ENCODE peak calls at places on chromosomes 2 and 18, in five cellular contexts. One of them, this sample, is unnamed.

GRCh38 chr18:58998421-58999203 is 133.9 kb downstream of the ZNF532 start:
- DNase-seq in Panc1: no peak
- DNase-seq in stomach: no peak
- DNase-seq in suprapubic skin: no peak
- DNase-seq in lung: peak
- DNase-seq in this sample: no peak

GRCh38 chr2:133497261-133497893 is 70.9 kb downstream of the NCKAP5 start:
- DNase-seq in Panc1: no peak
- DNase-seq in lung: no peak
- DNase-seq in stomach: no peak
- DNase-seq in suprapubic skin: no peak
- DNase-seq in this sample: no peak

GRCh38 chr2:220001693-220002260 is 374.3 kb downstream of the SLC4A3 start:
- DNase-seq in lung: no peak
- DNase-seq in suprapubic skin: no peak
- DNase-seq in Panc1: no peak
- DNase-seq in stomach: no peak
- DNase-seq in this sample: no peak

GRCh38 chr18:2716394-2717326 is 61.1 kb downstream of the SMCHD1 start:
- DNase-seq in lung: no peak
- DNase-seq in suprapubic skin: no peak
- DNase-seq in stomach: no peak
- DNase-seq in Panc1: no peak
- DNase-seq in this sample: no peak

GRCh38 chr2:170817999-170818293 is 1.3 kb downstream of the GAD1 start:
- DNase-seq in Panc1: no peak
- DNase-seq in lung: no peak
- DNase-seq in suprapubic skin: no peak
- DNase-seq in stomach: no peak
- DNase-seq in this sample: no peak

GRCh38 chr2:236036045-236036444 is 132.1 kb downstream of the GBX2 start:
- DNase-seq in suprapubic skin: no peak
- DNase-seq in stomach: no peak
- DNase-seq in Panc1: no peak
- DNase-seq in lung: no peak
- DNase-seq in this sample: no peak

GRCh38 chr18:59022167-59022945 is 117.3 kb upstream of the SEC11C start:
- DNase-seq in lung: no peak
- DNase-seq in Panc1: no peak
- DNase-seq in stomach: no peak
- DNase-seq in suprapubic skin: no peak
- DNase-seq in this sample: no peak

GRCh38 chr2:71223767-71224333 is 3.1 kb downstream of the PAIP2B start:
- DNase-seq in stomach: peak
- DNase-seq in lung: no peak
- DNase-seq in suprapubic skin: no peak
- DNase-seq in Panc1: peak
- DNase-seq in this sample: no peak

GRCh38 chr2:73718851-73719621 is 18.1 kb downstream of the TPRKB start:
- DNase-seq in suprapubic skin: no peak
- DNase-seq in Panc1: no peak
- DNase-seq in lung: no peak
- DNase-seq in stomach: no peak
- DNase-seq in this sample: no peak

GRCh38 chr2:69345434-69345833 is 41.6 kb downstream of the GFPT1 start:
- DNase-seq in stomach: no peak
- DNase-seq in Panc1: no peak
- DNase-seq in lung: no peak
- DNase-seq in suprapubic skin: no peak
- DNase-seq in this sample: no peak

GRCh38 chr18:77058186-77058847 is 74.3 kb downstream of the MBP start:
- DNase-seq in Panc1: no peak
- DNase-seq in lung: no peak
- DNase-seq in suprapubic skin: no peak
- DNase-seq in stomach: no peak
- DNase-seq in this sample: no peak

GRCh38 chr2:48601349-48601748 is 16.3 kb upstream of the GTF2A1L start:
- DNase-seq in suprapubic skin: no peak
- DNase-seq in Panc1: no peak
- DNase-seq in stomach: no peak
- DNase-seq in lung: no peak
- DNase-seq in this sample: no peak

GRCh38 chr18:58527116-58528010 is 101.5 kb downstream of the ALPK2 start:
- DNase-seq in lung: no peak
- DNase-seq in suprapubic skin: no peak
- DNase-seq in stomach: no peak
- DNase-seq in Panc1: no peak
- DNase-seq in this sample: no peak

GRCh38 chr2:158753561-158754302 is 41.4 kb upstream of the DAPL1 start:
- DNase-seq in stomach: peak
- DNase-seq in suprapubic skin: no peak
- DNase-seq in Panc1: peak
- DNase-seq in lung: peak
- DNase-seq in this sample: no peak

GRCh38 chr2:205563646-205564045 is 118.7 kb upstream of the NRP2 start:
- DNase-seq in suprapubic skin: no peak
- DNase-seq in Panc1: no peak
- DNase-seq in stomach: no peak
- DNase-seq in lung: no peak
- DNase-seq in this sample: no peak

GRCh38 chr2:71897145-71897495 is 250.5 kb downstream of the CYP26B1 start:
- DNase-seq in suprapubic skin: no peak
- DNase-seq in lung: peak
- DNase-seq in stomach: no peak
- DNase-seq in Panc1: no peak
- DNase-seq in this sample: peak

GRCh38 chr2:146697307-146697706 is 1147.5 kb upstream of the ACVR2A start:
- DNase-seq in lung: no peak
- DNase-seq in Panc1: no peak
- DNase-seq in suprapubic skin: no peak
- DNase-seq in stomach: no peak
- DNase-seq in this sample: no peak

GRCh38 chr18:21306368-21306767 is 64.3 kb downstream of the GREB1L start:
- DNase-seq in lung: no peak
- DNase-seq in stomach: no peak
- DNase-seq in suprapubic skin: no peak
- DNase-seq in Panc1: no peak
- DNase-seq in this sample: no peak

GRCh38 chr18:13608791-13609552 is 117.4 kb downstream of the FAM210A start:
- DNase-seq in lung: no peak
- DNase-seq in Panc1: no peak
- DNase-seq in suprapubic skin: no peak
- DNase-seq in stomach: no peak
- DNase-seq in this sample: no peak

GRCh38 chr2:148006249-148007007 is 14.1 kb downstream of the ORC4 start:
- DNase-seq in Panc1: no peak
- DNase-seq in lung: no peak
- DNase-seq in stomach: no peak
- DNase-seq in suprapubic skin: no peak
- DNase-seq in this sample: no peak

GRCh38 chr2:164560181-164560792 is 61.0 kb downstream of the GRB14 start:
- DNase-seq in suprapubic skin: no peak
- DNase-seq in Panc1: peak
- DNase-seq in lung: no peak
- DNase-seq in stomach: no peak
- DNase-seq in this sample: no peak

GRCh38 chr2:118716102-118716501 is 131.3 kb downstream of the EN1 start:
- DNase-seq in Panc1: no peak
- DNase-seq in lung: no peak
- DNase-seq in suprapubic skin: no peak
- DNase-seq in stomach: no peak
- DNase-seq in this sample: no peak

GRCh38 chr2:242060212-242060835 is 190.8 kb downstream of the RTP5 start:
- DNase-seq in Panc1: no peak
- DNase-seq in lung: no peak
- DNase-seq in stomach: no peak
- DNase-seq in suprapubic skin: no peak
- DNase-seq in this sample: no peak

GRCh38 chr2:182924311-182924710 is 57.9 kb upstream of the FRZB start:
- DNase-seq in Panc1: no peak
- DNase-seq in suprapubic skin: no peak
- DNase-seq in stomach: no peak
- DNase-seq in lung: no peak
- DNase-seq in this sample: no peak

GRCh38 chr18:13464432-13465125 is 246.0 kb downstream of the LDLRAD4 start:
- DNase-seq in lung: peak
- DNase-seq in stomach: peak
- DNase-seq in Panc1: no peak
- DNase-seq in suprapubic skin: peak
- DNase-seq in this sample: no peak

GRCh38 chr2:45892236-45892701 is 240.8 kb downstream of the PRKCE start:
- DNase-seq in suprapubic skin: no peak
- DNase-seq in stomach: no peak
- DNase-seq in lung: peak
- DNase-seq in Panc1: no peak
- DNase-seq in this sample: no peak

GRCh38 chr2:44748-45341 is 1.5 kb downstream of the FAM110C start:
- DNase-seq in stomach: peak
- DNase-seq in lung: no peak
- DNase-seq in suprapubic skin: no peak
- DNase-seq in Panc1: no peak
- DNase-seq in this sample: no peak

GRCh38 chr2:43115884-43116283 is 110.5 kb downstream of the ZFP36L2 start:
- DNase-seq in Panc1: no peak
- DNase-seq in stomach: no peak
- DNase-seq in lung: no peak
- DNase-seq in suprapubic skin: peak
- DNase-seq in this sample: no peak

GRCh38 chr2:63679252-63679850 is 90.6 kb downstream of the MDH1 start:
- DNase-seq in suprapubic skin: no peak
- DNase-seq in lung: no peak
- DNase-seq in Panc1: no peak
- DNase-seq in stomach: no peak
- DNase-seq in this sample: no peak

GRCh38 chr18:79634593-79634992 is 45.0 kb upstream of the CTDP1 start:
- DNase-seq in lung: peak
- DNase-seq in Panc1: no peak
- DNase-seq in suprapubic skin: no peak
- DNase-seq in stomach: no peak
- DNase-seq in this sample: peak

GRCh38 chr2:225735844-225736243 is 336.3 kb downstream of the NYAP2 start:
- DNase-seq in lung: no peak
- DNase-seq in stomach: no peak
- DNase-seq in Panc1: peak
- DNase-seq in suprapubic skin: no peak
- DNase-seq in this sample: no peak

GRCh38 chr18:53056064-53056463 is 716.1 kb downstream of the DCC start:
- DNase-seq in lung: no peak
- DNase-seq in Panc1: no peak
- DNase-seq in stomach: no peak
- DNase-seq in suprapubic skin: no peak
- DNase-seq in this sample: no peak

DNA sequence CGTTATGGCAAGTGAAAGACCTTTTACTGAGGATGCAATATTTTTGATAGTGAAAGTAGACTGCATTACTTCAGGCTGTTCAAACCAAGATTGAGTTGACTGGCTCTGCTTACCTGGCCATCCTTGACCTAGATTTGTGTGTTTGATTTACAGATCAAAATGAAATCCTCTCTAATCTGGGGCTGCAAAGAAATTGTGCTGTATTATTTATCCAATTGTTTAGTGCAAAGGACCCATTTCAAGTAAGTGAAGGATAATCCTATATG is 33.4 kb upstream of the WDR75 start:
- DNase-seq in stomach: no peak
- DNase-seq in lung: no peak
- DNase-seq in suprapubic skin: no peak
- DNase-seq in Panc1: no peak
- DNase-seq in this sample: no peak
- TF ChIP-seq CTCF in stomach: no peak
- TF ChIP-seq CTCF in lung: no peak
- TF ChIP-seq CTCF in suprapubic skin: no peak
- TF ChIP-seq CTCF in Panc1: no peak
- TF ChIP-seq CTCF in this sample: no peak

DNA sequence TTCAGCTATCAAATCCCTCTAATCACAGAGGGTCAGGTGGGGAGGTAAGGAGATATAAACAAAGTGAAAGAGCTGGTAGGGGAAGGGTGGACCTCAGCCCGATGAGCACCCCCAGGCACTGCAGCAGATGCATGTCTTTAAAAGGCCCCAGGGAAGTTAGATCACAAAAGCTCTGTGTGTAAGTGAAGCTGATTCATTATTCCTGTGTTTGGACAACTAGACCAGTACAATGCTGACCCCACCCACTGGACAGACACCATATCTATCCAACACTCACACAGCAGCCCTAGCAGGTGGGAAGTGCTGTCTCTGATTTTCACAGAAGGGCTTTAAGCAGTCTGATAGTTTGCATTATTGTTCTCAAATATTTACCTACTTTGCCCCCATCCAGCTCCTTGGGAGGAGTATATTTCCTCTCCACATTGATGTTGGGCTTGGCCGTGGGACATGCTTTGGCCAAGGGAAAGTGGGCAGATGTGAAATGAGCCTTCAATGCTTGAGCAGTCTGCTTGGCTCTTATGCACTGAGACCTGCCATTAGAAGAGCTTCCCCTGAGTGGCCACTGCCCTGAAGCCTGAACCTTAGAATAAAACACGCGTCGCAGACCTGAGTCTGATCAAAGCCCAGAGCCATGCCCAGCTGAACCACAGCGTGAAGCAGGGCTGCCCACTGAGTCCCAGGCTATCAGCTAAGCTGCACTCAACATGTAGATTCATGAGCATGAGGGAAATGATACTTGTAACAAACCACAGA is 111.4 kb downstream of the COPS8 start:
- DNase-seq in lung: peak
- DNase-seq in Panc1: no peak
- DNase-seq in suprapubic skin: no peak
- DNase-seq in stomach: no peak
- DNase-seq in this sample: no peak
- H3K27ac ChIP-seq in lung: no peak
- H3K27ac ChIP-seq in Panc1: peak
- H3K27ac ChIP-seq in suprapubic skin: no peak
- H3K27ac ChIP-seq in stomach: no peak
- H3K27ac ChIP-seq in this sample: peak

GRCh38 chr18:25169701-25170100 is 182.3 kb downstream of the ZNF521 start:
- DNase-seq in suprapubic skin: no peak
- DNase-seq in Panc1: no peak
- DNase-seq in stomach: no peak
- DNase-seq in lung: no peak
- DNase-seq in this sample: no peak

GRCh38 chr18:25164837-25165791 is 186.9 kb downstream of the ZNF521 start:
- DNase-seq in lung: no peak
- DNase-seq in Panc1: no peak
- DNase-seq in suprapubic skin: no peak
- DNase-seq in stomach: no peak
- DNase-seq in this sample: no peak

GRCh38 chr18:25168011-25168410 is 184.0 kb downstream of the ZNF521 start:
- DNase-seq in lung: no peak
- DNase-seq in Panc1: no peak
- DNase-seq in stomach: no peak
- DNase-seq in suprapubic skin: no peak
- DNase-seq in this sample: no peak

GRCh38 chr18:25166113-25166512 is 185.9 kb downstream of the ZNF521 start:
- DNase-seq in stomach: no peak
- DNase-seq in lung: no peak
- DNase-seq in Panc1: no peak
- DNase-seq in suprapubic skin: no peak
- DNase-seq in this sample: no peak

GRCh38 chr18:25164211-25164836 is 187.6 kb downstream of the ZNF521 start:
- DNase-seq in Panc1: no peak
- DNase-seq in suprapubic skin: no peak
- DNase-seq in lung: no peak
- DNase-seq in stomach: no peak
- DNase-seq in this sample: no peak
- H3K4me3 ChIP-seq in Panc1: no peak
- H3K4me3 ChIP-seq in suprapubic skin: peak
- H3K4me3 ChIP-seq in lung: no peak
- H3K4me3 ChIP-seq in stomach: peak
- H3K4me3 ChIP-seq in this sample: peak

GRCh38 chr2:11018651-11019185 is 107.0 kb downstream of the KCNF1 start:
- DNase-seq in lung: no peak
- DNase-seq in Panc1: no peak
- DNase-seq in suprapubic skin: no peak
- DNase-seq in stomach: no peak
- DNase-seq in this sample: no peak
- TF ChIP-seq CTCF in lung: no peak
- TF ChIP-seq CTCF in Panc1: no peak
- TF ChIP-seq CTCF in suprapubic skin: no peak
- TF ChIP-seq CTCF in stomach: no peak
- TF ChIP-seq CTCF in this sample: no peak

This sample was measured in coronary artery.